ENCODE peak calls at places on chromosomes 11 and 22, in seven cellular contexts. U, F, D, A, R, V and X are unnamed samples.

GRCh38 chr11:123371506-123372297 is 58.4 kb upstream of the GRAMD1B start:
- DNase-seq in A (no peak), F (no peak), U (no peak), V (no peak), R (no peak), D (no peak), X (no peak)

GRCh38 chr11:443542-444199 is 1.9 kb upstream of the ANO9 start:
- DNase-seq in V (peak), D (no peak), R (no peak), A (no peak), F (peak), U (no peak), X (no peak)

GRCh38 chr22:45276507-45276906 is 8.2 kb upstream of the UPK3A start:
- DNase-seq in A (no peak), R (no peak), D (no peak), F (no peak), V (no peak), U (no peak), X (no peak)

GRCh38 chr22:36373258-36373579 is 14.5 kb downstream of the MYH9 start:
- DNase-seq in F (no peak), D (no peak), U (no peak), R (no peak), A (no peak), V (no peak), X (peak)

GRCh38 chr11:84413547-84413946 is 1127.4 kb upstream of the CCDC90B start:
- DNase-seq in U (no peak), F (no peak), D (no peak), R (no peak), V (no peak), A (no peak), X (no peak)

GRCh38 chr11:1271002-1271401 is 38.4 kb downstream of the TOLLIP start:
- DNase-seq in R (no peak), U (no peak), F (peak), A (no peak), D (no peak), V (peak), X (no peak)

GRCh38 chr22:22779213-22779612 is 108.4 kb upstream of the IGLL5 start:
- DNase-seq in V (no peak), U (no peak), D (no peak), A (no peak), R (no peak), F (no peak), X (no peak)

GRCh38 chr11:109298865-109299264 is 123.1 kb upstream of the C11orf87 start:
- DNase-seq in D (no peak), F (no peak), A (no peak), U (no peak), V (no peak), R (no peak), X (no peak)

GRCh38 chr11:73196576-73196975 is 21.5 kb upstream of the P2RY2 start:
- DNase-seq in R (no peak), F (no peak), A (no peak), U (no peak), V (no peak), D (no peak), X (no peak)

GRCh38 chr11:61294717-61295595 is at the start of gene VWCE:
- DNase-seq in V (peak), F (peak), R (peak), A (peak), U (peak), D (peak), X (peak)

GRCh38 chr22:27541831-27542230 is 259.7 kb downstream of the MN1 start:
- DNase-seq in U (no peak), A (no peak), R (no peak), V (no peak), F (no peak), D (no peak), X (no peak)

GRCh38 chr22:31062566-31063230 is 18.4 kb upstream of the SMTN start:
- DNase-seq in U (no peak), D (no peak), R (no peak), A (no peak), F (no peak), V (no peak), X (peak)

GRCh38 chr11:43810929-43811596 is 69.6 kb upstream of the ALKBH3 start:
- DNase-seq in A (no peak), F (peak), D (no peak), V (peak), R (no peak), U (no peak), X (no peak)

GRCh38 chr11:14954581-14954980 is 17.6 kb downstream of the CALCA start:
- DNase-seq in V (no peak), R (no peak), A (no peak), F (no peak), D (no peak), U (no peak), X (peak)

GRCh38 chr22:29269731-29270474 is 1.8 kb downstream of the EWSR1 start:
- DNase-seq in F (peak), R (no peak), U (no peak), V (no peak), A (no peak), D (no peak), X (peak)

GRCh38 chr11:3942160-3942955 is 86.9 kb downstream of the STIM1 start:
- DNase-seq in D (no peak), R (no peak), A (no peak), U (no peak), V (no peak), F (no peak), X (no peak)

GRCh38 chr11:46075168-46075567 is 46.1 kb downstream of the PHF21A start:
- DNase-seq in A (peak), U (peak), D (no peak), F (peak), R (no peak), V (peak), X (peak)

GRCh38 chr11:131666617-131667016 is 296.2 kb downstream of the NTM start:
- DNase-seq in D (no peak), V (no peak), A (no peak), U (no peak), F (peak), R (no peak), X (no peak)

GRCh38 chr11:59097113-59097708 is 9.8 kb upstream of the FAM111B start:
- DNase-seq in V (peak), R (peak), D (peak), A (peak), F (peak), U (peak), X (peak)